ENCODE peak calls at places on chromosomes 13 and 19, in six cellular contexts. One of them, this sample, is unnamed.

GRCh38 chr13:39612023-39612637 is 9.1 kb upstream of the LHFPL6 start:
- DNase-seq in fibroblast of pulmonary artery: peak; percentile 84
- DNase-seq in left ventricle myocardium inferior: no peak
- DNase-seq in fibroblast of lung: peak; percentile 71
- DNase-seq in AG09309: peak; percentile 52
- DNase-seq in tibial artery: peak; percentile 85
- DNase-seq in this sample: peak; percentile 84

GRCh38 chr13:113915786-113916329 is 52.0 kb upstream of the GAS6 start:
- DNase-seq in tibial artery: no peak
- DNase-seq in left ventricle myocardium inferior: no peak
- DNase-seq in fibroblast of lung: no peak
- DNase-seq in AG09309: no peak
- DNase-seq in fibroblast of pulmonary artery: no peak
- DNase-seq in this sample: no peak

GRCh38 chr13:29104461-29104860 is 284.3 kb downstream of the MTUS2 start:
- DNase-seq in fibroblast of lung: no peak
- DNase-seq in tibial artery: no peak
- DNase-seq in AG09309: no peak
- DNase-seq in fibroblast of pulmonary artery: no peak
- DNase-seq in left ventricle myocardium inferior: no peak
- DNase-seq in this sample: no peak

GRCh38 chr19:30498707-30499106 is 126.5 kb downstream of the ZNF536 start:
- DNase-seq in AG09309: no peak
- DNase-seq in left ventricle myocardium inferior: no peak
- DNase-seq in tibial artery: no peak
- DNase-seq in fibroblast of pulmonary artery: no peak
- DNase-seq in fibroblast of lung: no peak
- DNase-seq in this sample: no peak

GRCh38 chr13:45292176-45292575 is 48.8 kb downstream of the TPT1 start:
- DNase-seq in tibial artery: no peak
- DNase-seq in left ventricle myocardium inferior: no peak
- DNase-seq in fibroblast of pulmonary artery: no peak
- DNase-seq in fibroblast of lung: peak; percentile 43
- DNase-seq in AG09309: no peak
- DNase-seq in this sample: no peak

GRCh38 chr13:71712988-71713653 is 153.9 kb downstream of the DACH1 start:
- DNase-seq in tibial artery: no peak
- DNase-seq in left ventricle myocardium inferior: no peak
- DNase-seq in fibroblast of lung: peak; percentile 1
- DNase-seq in AG09309: no peak
- DNase-seq in fibroblast of pulmonary artery: peak; percentile 45
- DNase-seq in this sample: peak; percentile 12

GRCh38 chr19:5632241-5632612 is 9.3 kb downstream of the SAFB start:
- DNase-seq in AG09309: no peak
- DNase-seq in fibroblast of lung: no peak
- DNase-seq in left ventricle myocardium inferior: no peak
- DNase-seq in tibial artery: no peak
- DNase-seq in fibroblast of pulmonary artery: no peak
- DNase-seq in this sample: peak; percentile 26

GRCh38 chr13:67204731-67205130 is 25.4 kb downstream of the PCDH9 start:
- DNase-seq in left ventricle myocardium inferior: no peak
- DNase-seq in fibroblast of lung: peak; percentile 11
- DNase-seq in AG09309: no peak
- DNase-seq in tibial artery: no peak
- DNase-seq in fibroblast of pulmonary artery: no peak
- DNase-seq in this sample: no peak

GRCh38 chr13:67134322-67135129 is 95.6 kb downstream of the PCDH9 start:
- DNase-seq in tibial artery: no peak
- DNase-seq in left ventricle myocardium inferior: no peak
- DNase-seq in fibroblast of pulmonary artery: peak; percentile 30
- DNase-seq in AG09309: no peak
- DNase-seq in fibroblast of lung: peak; percentile 18
- DNase-seq in this sample: no peak

GRCh38 chr13:101291647-101292515 is 124.4 kb downstream of the NALCN start:
- DNase-seq in fibroblast of pulmonary artery: no peak
- DNase-seq in tibial artery: no peak
- DNase-seq in left ventricle myocardium inferior: no peak
- DNase-seq in AG09309: no peak
- DNase-seq in fibroblast of lung: peak; percentile 25
- DNase-seq in this sample: no peak

GRCh38 chr13:40334616-40335015 is 331.8 kb downstream of the FOXO1 start:
- DNase-seq in tibial artery: no peak
- DNase-seq in fibroblast of lung: no peak
- DNase-seq in AG09309: no peak
- DNase-seq in left ventricle myocardium inferior: no peak
- DNase-seq in fibroblast of pulmonary artery: no peak
- DNase-seq in this sample: no peak

GRCh38 chr13:51643882-51644281 is 59.6 kb downstream of the WDFY2 start:
- DNase-seq in AG09309: peak; percentile 76
- DNase-seq in left ventricle myocardium inferior: no peak
- DNase-seq in fibroblast of lung: peak; percentile 97
- DNase-seq in fibroblast of pulmonary artery: peak; percentile 93
- DNase-seq in tibial artery: no peak
- DNase-seq in this sample: peak; percentile 83

GRCh38 chr19:16957151-16957662 is 68.4 kb downstream of the F2RL3 start:
- DNase-seq in AG09309: peak; percentile 17
- DNase-seq in tibial artery: peak; percentile 45
- DNase-seq in left ventricle myocardium inferior: no peak
- DNase-seq in fibroblast of pulmonary artery: peak; percentile 76
- DNase-seq in fibroblast of lung: no peak
- DNase-seq in this sample: peak; percentile 62

GRCh38 chr13:62482351-62482750 is 1066.7 kb upstream of the PCDH20 start:
- DNase-seq in fibroblast of pulmonary artery: peak; percentile 3
- DNase-seq in left ventricle myocardium inferior: no peak
- DNase-seq in fibroblast of lung: peak; percentile 18
- DNase-seq in tibial artery: no peak
- DNase-seq in AG09309: no peak
- DNase-seq in this sample: no peak

GRCh38 chr13:40502236-40502635 is 164.2 kb downstream of the FOXO1 start:
- DNase-seq in fibroblast of lung: peak; percentile 71
- DNase-seq in AG09309: no peak
- DNase-seq in fibroblast of pulmonary artery: no peak
- DNase-seq in tibial artery: no peak
- DNase-seq in left ventricle myocardium inferior: no peak
- DNase-seq in this sample: no peak

GRCh38 chr13:29105779-29106178 is 285.6 kb downstream of the MTUS2 start:
- DNase-seq in fibroblast of pulmonary artery: no peak
- DNase-seq in AG09309: no peak
- DNase-seq in left ventricle myocardium inferior: no peak
- DNase-seq in tibial artery: no peak
- DNase-seq in fibroblast of lung: no peak
- DNase-seq in this sample: no peak

GRCh38 chr19:40907968-40908735 is 26.1 kb upstream of the CYP2A7 start:
- DNase-seq in left ventricle myocardium inferior: no peak
- DNase-seq in fibroblast of lung: no peak
- DNase-seq in AG09309: no peak
- DNase-seq in fibroblast of pulmonary artery: no peak
- DNase-seq in tibial artery: no peak
- DNase-seq in this sample: no peak

GRCh38 chr13:73765651-73766384 is 368.4 kb downstream of the KLF12 start:
- DNase-seq in tibial artery: peak; percentile 74
- DNase-seq in fibroblast of pulmonary artery: peak; percentile 92
- DNase-seq in left ventricle myocardium inferior: peak; percentile 84
- DNase-seq in fibroblast of lung: peak; percentile 87
- DNase-seq in AG09309: no peak
- DNase-seq in this sample: peak; percentile 39

GRCh38 chr13:100984349-100984748 is 309.8 kb upstream of the TMTC4 start:
- DNase-seq in AG09309: no peak
- DNase-seq in left ventricle myocardium inferior: no peak
- DNase-seq in fibroblast of lung: no peak
- DNase-seq in fibroblast of pulmonary artery: no peak
- DNase-seq in tibial artery: no peak
- DNase-seq in this sample: no peak

GRCh38 chr13:102018716-102019115 is 383.1 kb downstream of the FGF14 start:
- DNase-seq in fibroblast of pulmonary artery: no peak
- DNase-seq in AG09309: no peak
- DNase-seq in tibial artery: no peak
- DNase-seq in left ventricle myocardium inferior: no peak
- DNase-seq in fibroblast of lung: peak; percentile 20
- DNase-seq in this sample: no peak

GRCh38 chr13:20482818-20483217 is 42.8 kb downstream of the CRYL1 start:
- DNase-seq in fibroblast of pulmonary artery: no peak
- DNase-seq in tibial artery: no peak
- DNase-seq in fibroblast of lung: no peak
- DNase-seq in left ventricle myocardium inferior: no peak
- DNase-seq in AG09309: no peak
- DNase-seq in this sample: no peak
- H3K4me3 ChIP-seq in fibroblast of pulmonary artery: no peak overlapping the region
- H3K4me3 ChIP-seq in tibial artery: no peak overlapping the region
- H3K4me3 ChIP-seq in fibroblast of lung: no peak overlapping the region
- H3K4me3 ChIP-seq in left ventricle myocardium inferior: no peak overlapping the region
- H3K4me3 ChIP-seq in AG09309: no peak overlapping the region
- H3K4me3 ChIP-seq in this sample: no peak overlapping the region

DNA sequence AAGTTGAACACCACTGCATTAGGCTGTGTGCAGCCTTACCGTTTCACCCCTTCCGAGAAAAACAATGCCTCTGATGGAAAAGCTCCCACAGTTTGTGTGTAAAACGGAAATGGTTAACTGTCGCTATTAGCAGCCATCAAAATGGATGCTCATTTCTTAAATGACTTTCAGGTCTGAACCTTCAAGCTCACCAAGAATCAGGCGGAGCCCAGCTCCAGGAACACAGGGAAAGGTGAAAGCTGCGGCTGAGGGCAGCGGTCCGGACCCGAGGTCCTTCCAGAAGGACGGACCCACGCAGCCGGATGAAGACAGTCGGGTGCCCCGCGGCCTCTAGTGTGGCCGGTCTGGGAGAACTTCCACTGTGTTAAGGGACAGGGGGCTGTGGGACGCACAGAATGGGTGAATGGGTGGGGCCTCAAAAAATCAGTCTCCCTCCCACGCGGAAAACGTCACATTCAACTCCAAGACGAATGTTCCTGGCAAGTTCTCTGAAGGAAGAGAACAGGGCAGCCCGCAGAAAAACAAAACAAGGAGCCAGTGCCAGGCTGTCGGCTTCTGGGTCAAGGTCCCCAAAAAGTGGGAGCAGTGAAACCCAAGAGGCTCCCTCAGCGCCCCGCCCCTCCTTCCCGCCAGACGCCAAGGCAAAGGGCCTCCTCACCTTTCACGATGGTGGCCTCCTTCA is 4.9 kb downstream of the IRS2 start:
- DNase-seq in fibroblast of lung: peak; percentile 46
- DNase-seq in AG09309: no peak
- DNase-seq in fibroblast of pulmonary artery: no peak
- DNase-seq in tibial artery: no peak
- DNase-seq in left ventricle myocardium inferior: no peak
- DNase-seq in this sample: peak; percentile 46
- H3K4me3 ChIP-seq in fibroblast of lung: peak overlapping the region; percentile 41
- H3K4me3 ChIP-seq in AG09309: peak overlapping the region; percentile 52
- H3K4me3 ChIP-seq in fibroblast of pulmonary artery: peak overlapping the region; percentile 55
- H3K4me3 ChIP-seq in tibial artery: peak overlapping the region; percentile 73
- H3K4me3 ChIP-seq in left ventricle myocardium inferior: peak overlapping the region; percentile 78
- H3K4me3 ChIP-seq in this sample: peak overlapping the region; percentile 72

GRCh38 chr19:18428837-18429674 is 8.9 kb downstream of the ISYNA1 start:
- DNase-seq in AG09309: no peak
- DNase-seq in fibroblast of pulmonary artery: peak; percentile 71
- DNase-seq in tibial artery: no peak
- DNase-seq in left ventricle myocardium inferior: peak; percentile 72
- DNase-seq in fibroblast of lung: peak; percentile 79
- DNase-seq in this sample: peak; percentile 84

GRCh38 chr19:18428173-18428836 is 9.1 kb downstream of the SSBP4 start:
- DNase-seq in fibroblast of pulmonary artery: no peak
- DNase-seq in left ventricle myocardium inferior: no peak
- DNase-seq in fibroblast of lung: no peak
- DNase-seq in tibial artery: no peak
- DNase-seq in AG09309: no peak
- DNase-seq in this sample: no peak

GRCh38 chr19:18426416-18426767 is 7.2 kb downstream of the SSBP4 start:
- DNase-seq in tibial artery: no peak
- DNase-seq in AG09309: no peak
- DNase-seq in fibroblast of lung: no peak
- DNase-seq in left ventricle myocardium inferior: no peak
- DNase-seq in fibroblast of pulmonary artery: no peak
- DNase-seq in this sample: no peak

GRCh38 chr19:18427080-18427751 is 8.0 kb downstream of the SSBP4 start:
- DNase-seq in fibroblast of lung: no peak
- DNase-seq in left ventricle myocardium inferior: no peak
- DNase-seq in fibroblast of pulmonary artery: no peak
- DNase-seq in AG09309: no peak
- DNase-seq in tibial artery: no peak
- DNase-seq in this sample: no peak

GRCh38 chr19:18427752-18428131 is 8.5 kb downstream of the SSBP4 start:
- DNase-seq in AG09309: no peak
- DNase-seq in left ventricle myocardium inferior: no peak
- DNase-seq in fibroblast of pulmonary artery: no peak
- DNase-seq in fibroblast of lung: no peak
- DNase-seq in tibial artery: no peak
- DNase-seq in this sample: no peak
- H3K4me3 ChIP-seq in AG09309: no peak overlapping the region
- H3K4me3 ChIP-seq in left ventricle myocardium inferior: no peak overlapping the region
- H3K4me3 ChIP-seq in fibroblast of pulmonary artery: no peak overlapping the region
- H3K4me3 ChIP-seq in fibroblast of lung: no peak overlapping the region
- H3K4me3 ChIP-seq in tibial artery: no peak overlapping the region
- H3K4me3 ChIP-seq in this sample: no peak overlapping the region

GRCh38 chr19:11551603-11552235 is 7.3 kb downstream of the ELOF1 start:
- DNase-seq in fibroblast of lung: no peak
- DNase-seq in left ventricle myocardium inferior: no peak
- DNase-seq in AG09309: no peak
- DNase-seq in fibroblast of pulmonary artery: no peak
- DNase-seq in tibial artery: peak; percentile 39
- DNase-seq in this sample: peak; percentile 32
- H3K4me3 ChIP-seq in fibroblast of lung: no peak overlapping the region
- H3K4me3 ChIP-seq in left ventricle myocardium inferior: no peak overlapping the region
- H3K4me3 ChIP-seq in AG09309: no peak overlapping the region
- H3K4me3 ChIP-seq in fibroblast of pulmonary artery: no peak overlapping the region
- H3K4me3 ChIP-seq in tibial artery: peak overlapping the region; percentile 32
- H3K4me3 ChIP-seq in this sample: no peak overlapping the region

GRCh38 chr19:1079566-1080111 is 12.7 kb downstream of the ARHGAP45 start:
- DNase-seq in tibial artery: no peak
- DNase-seq in fibroblast of pulmonary artery: no peak
- DNase-seq in AG09309: no peak
- DNase-seq in left ventricle myocardium inferior: no peak
- DNase-seq in fibroblast of lung: no peak
- DNase-seq in this sample: no peak

GRCh38 chr19:1074512-1075283 is 7.7 kb downstream of the ARHGAP45 start:
- DNase-seq in left ventricle myocardium inferior: peak; percentile 86
- DNase-seq in AG09309: no peak
- DNase-seq in fibroblast of lung: no peak
- DNase-seq in fibroblast of pulmonary artery: no peak
- DNase-seq in tibial artery: peak; percentile 78
- DNase-seq in this sample: peak; percentile 75

GRCh38 chr19:1073956-1074511 is 7.1 kb downstream of the ARHGAP45 start:
- DNase-seq in fibroblast of pulmonary artery: no peak
- DNase-seq in tibial artery: no peak
- DNase-seq in left ventricle myocardium inferior: no peak
- DNase-seq in AG09309: no peak
- DNase-seq in fibroblast of lung: no peak
- DNase-seq in this sample: no peak

GRCh38 chr19:1076046-1076386 is 9.0 kb downstream of the ARHGAP45 start:
- DNase-seq in fibroblast of lung: no peak
- DNase-seq in tibial artery: no peak
- DNase-seq in left ventricle myocardium inferior: no peak
- DNase-seq in fibroblast of pulmonary artery: no peak
- DNase-seq in AG09309: no peak
- DNase-seq in this sample: peak; percentile 13

DNA sequence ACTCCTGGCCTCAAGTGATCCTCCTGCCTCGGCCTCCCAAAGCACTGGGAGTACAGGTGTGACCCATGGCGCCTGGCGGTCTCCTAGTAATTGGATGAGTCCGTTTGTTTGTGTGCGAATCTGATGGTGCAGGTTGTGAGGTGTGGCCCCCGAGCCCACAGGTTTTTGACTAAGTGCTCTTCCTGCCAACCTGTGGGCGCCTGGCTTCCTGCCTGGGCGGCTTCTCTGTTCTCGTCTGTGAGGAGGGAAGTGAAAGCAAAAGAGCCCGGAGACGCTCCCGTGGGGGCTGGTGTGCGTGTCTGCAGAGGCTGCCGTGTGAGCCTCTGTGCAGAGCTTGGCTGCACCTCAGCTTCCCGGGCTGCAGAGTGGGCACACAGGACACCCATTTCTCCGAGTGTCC is 10.0 kb downstream of the ARHGAP45 start:
- DNase-seq in tibial artery: peak; percentile 65
- DNase-seq in AG09309: no peak
- DNase-seq in left ventricle myocardium inferior: peak; percentile 67
- DNase-seq in fibroblast of lung: no peak
- DNase-seq in fibroblast of pulmonary artery: no peak
- DNase-seq in this sample: no peak
- H3K4me3 ChIP-seq in tibial artery: no peak overlapping the region
- H3K4me3 ChIP-seq in AG09309: no peak overlapping the region
- H3K4me3 ChIP-seq in left ventricle myocardium inferior: peak overlapping the region; percentile 33
- H3K4me3 ChIP-seq in fibroblast of lung: no peak overlapping the region
- H3K4me3 ChIP-seq in fibroblast of pulmonary artery: no peak overlapping the region
- H3K4me3 ChIP-seq in this sample: no peak overlapping the region

This sample was measured in fibroblast of villous mesenchyme.